ENCODE peak calls at places on chromosomes 6 and 20, in five cellular contexts. R is prostate gland, E is dorsolateral prefrontal cortex, O is colonic mucosa, J is tibial artery. T is an unnamed sample.

GRCh38 chr6:105235155-105235554 is 55.3 kb upstream of the POPDC3 start:
- DNase-seq in R (no peak), O (no peak), J (no peak), E (no peak), T (no peak)

GRCh38 chr6:27503436-27504030 is 30.6 kb upstream of the ZNF184 start:
- DNase-seq in R (peak; percentile 43), E (no peak), J (peak; percentile 78), O (peak; percentile 79), T (peak; percentile 74)

GRCh38 chr20:7856756-7857155 is 83.5 kb downstream of the HAO1 start:
- DNase-seq in R (no peak), E (no peak), O (no peak), J (no peak), T (no peak)

GRCh38 chr6:156976144-156977088 is 199.2 kb downstream of the ARID1B start:
- DNase-seq in J (no peak), R (no peak), E (no peak), O (no peak), T (no peak)

GRCh38 chr6:14903176-14904088 is 342.4 kb upstream of the JARID2 start:
- DNase-seq in O (no peak), J (no peak), R (no peak), E (no peak), T (no peak)

GRCh38 chr6:136323431-136324112 is 33.9 kb upstream of the BCLAF1 start:
- DNase-seq in R (no peak), O (no peak), J (no peak), E (peak; percentile 37), T (no peak)

GRCh38 chr6:16181429-16182359 is 52.8 kb downstream of the MYLIP start:
- DNase-seq in R (peak; percentile 65), J (no peak), E (no peak), O (no peak), T (peak; percentile 81)

GRCh38 chr6:35727206-35727934 is 9.5 kb upstream of the ARMC12 start:
- DNase-seq in E (peak; percentile 78), J (peak; percentile 98), O (peak; percentile 90), R (peak; percentile 87), T (peak; percentile 97)

GRCh38 chr6:108114861-108115597 is 40.5 kb upstream of the OSTM1 start:
- DNase-seq in O (peak; percentile 36), J (no peak), E (no peak), R (no peak), T (peak; percentile 31)

GRCh38 chr20:37567331-37567665 is 39.6 kb upstream of the BLCAP start:
- DNase-seq in J (peak; percentile 35), O (no peak), R (no peak), E (no peak), T (no peak)

GRCh38 chr6:164929155-164929977 is 380.0 kb downstream of the C6orf118 start:
- DNase-seq in O (no peak), R (no peak), E (no peak), J (no peak), T (no peak)

DNA sequence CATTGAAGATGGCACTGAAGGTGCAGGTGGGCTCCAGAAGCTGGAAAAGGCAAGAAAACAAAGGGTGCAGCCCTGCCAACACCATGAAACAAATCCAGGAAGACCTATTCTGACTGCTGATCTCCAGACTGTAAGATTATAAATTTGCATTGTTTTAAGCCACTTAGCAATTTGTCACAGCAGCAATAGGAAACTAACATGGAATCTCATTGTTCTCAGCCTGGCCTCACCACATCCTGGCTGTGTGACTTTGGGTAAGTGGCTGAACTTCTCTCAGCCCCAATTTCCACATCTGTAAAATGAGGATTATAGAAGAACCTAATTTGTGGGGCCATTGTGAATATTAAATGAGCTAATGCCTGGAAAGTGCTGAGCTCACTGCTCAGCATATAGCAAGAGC is 160.4 kb upstream of the MAFB start:
- DNase-seq in J (no peak), E (no peak), R (no peak), O (no peak), T (no peak)
- H3K27me3 ChIP-seq in J (no peaks in the 10 kb centered on the region), E (no peaks in the 10 kb centered on the region), R (no peaks in the 10 kb centered on the region), O (no peaks in the 10 kb centered on the region), T (no peaks in the 10 kb centered on the region)

GRCh38 chr6:71091167-71091566 is 134.3 kb upstream of the B3GAT2 start:
- DNase-seq in R (no peak), E (no peak), J (no peak), O (no peak), T (no peak)
- H3K27me3 ChIP-seq in R (no peaks in the 10 kb centered on the region), E (no peaks in the 10 kb centered on the region), J (no peaks in the 10 kb centered on the region), O (no peaks in the 10 kb centered on the region), T (no peaks in the 10 kb centered on the region)

GRCh38 chr6:93164781-93165180 is 254.6 kb downstream of the EPHA7 start:
- DNase-seq in O (no peak), E (no peak), R (no peak), J (no peak), T (no peak)
- H3K27me3 ChIP-seq in O (no peaks in the 10 kb centered on the region), E (no peaks in the 10 kb centered on the region), R (no peaks in the 10 kb centered on the region), J (no peaks in the 10 kb centered on the region), T (no peaks in the 10 kb centered on the region)

GRCh38 chr6:168107191-168107940 is 28.4 kb upstream of the FRMD1 start:
- DNase-seq in R (no peak), J (no peak), O (no peak), E (no peak), T (no peak)
- H3K27me3 ChIP-seq in R (no peaks in the 10 kb centered on the region), J (no peaks in the 10 kb centered on the region), O (peaks cover 4% of the 10 kb centered on the region), E (peaks cover 2% of the 10 kb centered on the region), T (no peaks in the 10 kb centered on the region)

GRCh38 chr6:41552723-41553122 is 6.5 kb downstream of the FOXP4 start:
- DNase-seq in R (no peak), E (no peak), J (no peak), O (no peak), T (no peak)
- H3K27me3 ChIP-seq in R (no peaks in the 10 kb centered on the region), E (no peaks in the 10 kb centered on the region), J (no peaks in the 10 kb centered on the region), O (no peaks in the 10 kb centered on the region), T (no peaks in the 10 kb centered on the region)

DNA sequence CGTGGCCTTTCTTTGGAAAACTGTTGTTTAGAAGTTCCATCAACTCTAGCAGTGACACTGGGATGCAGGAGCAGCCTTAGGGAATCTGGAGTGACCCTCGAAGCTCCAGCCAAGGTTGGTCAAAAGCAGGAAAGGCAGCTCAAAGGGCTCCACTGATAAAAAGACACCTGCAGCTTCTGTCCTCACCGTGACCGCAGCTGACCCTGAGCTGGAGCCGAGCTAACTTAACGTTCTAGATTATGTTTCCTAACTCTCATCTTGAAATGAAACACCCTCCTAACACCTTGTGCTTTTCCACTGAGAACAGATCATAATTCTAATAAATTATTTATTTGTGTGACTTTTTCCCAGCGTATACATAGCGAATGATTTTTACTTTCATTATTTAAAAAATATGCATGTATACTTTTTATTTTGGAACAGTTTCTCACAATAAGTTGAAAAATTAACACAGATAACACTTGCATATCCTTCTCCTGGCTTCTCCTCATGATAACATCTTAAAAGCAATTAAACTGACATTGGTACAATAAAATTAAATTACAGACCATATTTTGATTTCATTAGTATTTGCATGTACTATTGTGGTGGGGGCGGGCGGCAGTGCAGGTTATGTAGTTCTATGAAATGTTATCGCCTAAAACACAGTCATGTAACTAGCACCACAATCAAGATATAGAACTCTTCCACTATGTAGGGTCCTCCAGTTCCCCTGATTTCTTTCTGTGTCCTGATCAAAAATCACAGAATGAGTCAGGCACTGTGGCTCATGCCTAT is 116.1 kb downstream of the MOXD1 start:
- DNase-seq in R (no peak), E (no peak), J (no peak), O (no peak), T (no peak)
- H3K27me3 ChIP-seq in R (no peaks in the 10 kb centered on the region), E (no peaks in the 10 kb centered on the region), J (no peaks in the 10 kb centered on the region), O (no peaks in the 10 kb centered on the region), T (no peaks in the 10 kb centered on the region)

GRCh38 chr20:2208897-2209296 is 86.9 kb upstream of the TGM3 start:
- DNase-seq in R (no peak), E (no peak), O (no peak), J (no peak), T (no peak)

GRCh38 chr20:2210646-2211556 is 84.9 kb upstream of the TGM3 start:
- DNase-seq in O (peak; percentile 31), E (no peak), J (no peak), R (no peak), T (no peak)

GRCh38 chr20:2204021-2204420 is 91.8 kb upstream of the TGM3 start:
- DNase-seq in O (no peak), R (no peak), J (no peak), E (no peak), T (no peak)

GRCh38 chr20:2206957-2207769 is 88.6 kb upstream of the TGM3 start:
- DNase-seq in E (peak; percentile 79), O (peak; percentile 83), J (peak; percentile 74), R (peak; percentile 43), T (peak; percentile 27)

GRCh38 chr20:2207770-2208097 is 88.1 kb upstream of the TGM3 start:
- DNase-seq in J (no peak), O (no peak), R (no peak), E (no peak), T (no peak)
- H3K27me3 ChIP-seq in J (no peaks in the 10 kb centered on the region), O (peaks cover 8% of the 10 kb centered on the region), R (no peaks in the 10 kb centered on the region), E (peaks cover 7% of the 10 kb centered on the region), T (no peaks in the 10 kb centered on the region)

DNA sequence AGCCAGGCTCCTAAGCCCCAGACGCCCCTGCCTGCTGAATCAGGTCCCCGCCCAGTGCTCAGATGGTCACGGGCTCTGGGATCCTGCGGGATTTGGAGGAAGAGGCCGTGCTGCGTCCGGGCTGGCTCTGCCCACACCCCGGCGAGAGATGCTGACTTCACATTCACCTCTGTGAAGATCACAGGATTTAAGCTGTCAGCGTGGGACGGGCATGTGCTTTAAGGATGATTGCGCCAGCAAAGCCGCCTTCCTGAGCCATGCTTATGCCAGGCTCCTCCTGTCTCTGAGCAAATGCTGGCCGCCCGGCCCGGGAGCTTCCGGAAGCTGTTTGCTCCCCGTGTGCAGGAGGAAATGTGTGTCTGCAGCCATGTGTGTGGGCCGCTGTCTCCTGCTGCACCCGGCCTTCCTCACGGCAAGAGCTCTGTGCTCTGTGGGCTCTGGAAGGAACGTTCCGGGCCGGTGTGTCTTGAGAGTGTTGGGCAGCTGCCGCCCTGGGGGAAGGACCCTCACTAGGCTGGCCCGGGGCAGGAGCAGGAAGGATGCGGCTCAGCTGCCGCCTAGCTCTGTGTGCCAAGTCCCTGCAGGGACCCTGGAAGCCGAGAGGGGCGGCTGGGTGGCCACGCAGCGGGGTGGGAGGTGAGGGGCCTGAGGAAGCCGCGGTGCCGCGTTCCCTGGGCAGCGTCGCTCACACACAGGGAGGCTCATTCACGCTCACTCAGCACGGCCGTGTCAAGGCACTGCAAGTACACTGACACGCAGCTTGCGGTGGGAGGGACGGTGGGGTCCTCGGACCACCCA is 19.0 kb upstream of the BHLHE23 start:
- DNase-seq in O (no peak), J (peak; percentile 57), E (peak; percentile 55), R (no peak), T (no peak)
- H3K27me3 ChIP-seq in O (peaks cover 25% of the 10 kb centered on the region), J (no peaks in the 10 kb centered on the region), E (peaks cover 34% of the 10 kb centered on the region), R (peaks cover 35% of the 10 kb centered on the region), T (peaks cover 3% of the 10 kb centered on the region)

GRCh38 chr6:3527797-3528067 is 70.9 kb upstream of the SLC22A23 start:
- DNase-seq in O (no peak), E (no peak), J (no peak), R (no peak), T (no peak)
- H3K27me3 ChIP-seq in O (no peaks in the 10 kb centered on the region), E (no peaks in the 10 kb centered on the region), J (no peaks in the 10 kb centered on the region), R (no peaks in the 10 kb centered on the region), T (no peaks in the 10 kb centered on the region)

T was measured in uterus.